ENCODE peak calls at places on chromosomes 11 and 22, in ten cellular contexts. N, U, I, E, O, S, C, V, J and F are unnamed samples.

GRCh38 chr22:43734370-43735005 is 77.6 kb downstream of the EFCAB6 start:
- DNase-seq in J (no peak), O (no peak), S (no peak), C (no peak), N (peak; percentile 31), I (no peak), E (no peak), U (no peak), V (no peak), F (no peak)

GRCh38 chr11:128901655-128902514 is 10.7 kb downstream of the KCNJ5 start:
- DNase-seq in J (no peak), E (no peak), C (no peak), I (no peak), O (no peak), S (no peak), V (no peak), N (no peak), U (no peak), F (no peak)

GRCh38 chr11:34599406-34599901 is 21.4 kb upstream of the EHF start:
- DNase-seq in S (no peak), J (no peak), U (no peak), O (peak; percentile 89), N (no peak), V (no peak), I (no peak), E (no peak), C (peak; percentile 87), F (no peak)

GRCh38 chr11:11843233-11843632 is 1.5 kb downstream of the USP47 start:
- DNase-seq in U (peak; percentile 25), O (peak; percentile 44), C (peak; percentile 95), V (no peak), I (peak; percentile 49), S (no peak), N (peak; percentile 26), J (no peak), E (no peak), F (no peak)

GRCh38 chr11:124900464-124900863 is 2.8 kb upstream of the ROBO4 start:
- DNase-seq in U (no peak), O (peak; percentile 76), S (no peak), N (no peak), I (peak; percentile 68), E (no peak), V (no peak), J (no peak), C (peak; percentile 87), F (no peak)

GRCh38 chr11:65305501-65306268 is 9.0 kb upstream of the CDC42EP2 start:
- DNase-seq in S (no peak), J (no peak), U (no peak), C (peak; percentile 87), N (no peak), I (no peak), O (peak; percentile 34), E (no peak), V (peak; percentile 46), F (no peak)

GRCh38 chr11:110148775-110149744 is 55.9 kb downstream of the ZC3H12C start:
- DNase-seq in V (no peak), U (peak; percentile 5), O (peak; percentile 11), E (no peak), I (no peak), J (no peak), N (no peak), S (no peak), C (peak; percentile 93), F (no peak)

GRCh38 chr11:16611395-16612233 is 126.8 kb upstream of the C11orf58 start:
- DNase-seq in E (no peak), V (no peak), I (no peak), O (no peak), S (no peak), J (no peak), N (peak; percentile 30), U (no peak), C (no peak), F (no peak)

GRCh38 chr11:76841923-76842452 is 18.7 kb upstream of the ACER3 start:
- DNase-seq in J (no peak), U (no peak), V (no peak), O (no peak), C (no peak), I (no peak), E (no peak), S (no peak), N (no peak), F (no peak)

GRCh38 chr11:60978546-60979380 is 7.3 kb downstream of the CD6 start:
- DNase-seq in J (peak; percentile 88), N (no peak), I (no peak), V (no peak), E (no peak), O (no peak), C (no peak), U (peak; percentile 78), S (no peak), F (no peak)

GRCh38 chr11:69292221-69292648 is 1.7 kb upstream of the MYEOV start:
- DNase-seq in J (peak; percentile 87), I (no peak), S (peak; percentile 54), V (peak; percentile 44), U (peak; percentile 30), O (peak; percentile 58), E (no peak), N (no peak), C (no peak), F (no peak)

GRCh38 chr22:21660904-21661303 is 4.9 kb upstream of the PPIL2 start:
- DNase-seq in J (no peak), I (no peak), E (no peak), O (no peak), S (no peak), V (no peak), U (no peak), N (no peak), C (no peak), F (no peak)

GRCh38 chr22:39514373-39514973 is 5.9 kb upstream of the ATF4 start:
- DNase-seq in O (peak; percentile 40), S (peak; percentile 69), U (no peak), J (peak; percentile 71), C (peak; percentile 41), I (no peak), E (no peak), N (no peak), V (peak; percentile 66), F (no peak)

GRCh38 chr11:2096001-2096918 is 42.9 kb downstream of the IGF2 start:
- DNase-seq in I (no peak), N (no peak), S (no peak), V (no peak), U (no peak), C (peak; percentile 46), J (no peak), E (no peak), O (peak; percentile 79), F (no peak)

GRCh38 chr22:30573594-30574094 is 821 bp downstream of the GAL3ST1 start:
- DNase-seq in I (no peak), C (no peak), S (no peak), J (no peak), U (no peak), E (no peak), V (peak; percentile 42), O (no peak), N (no peak), F (no peak)

GRCh38 chr22:44723801-44724200 is 21.8 kb downstream of the PRR5 start:
- DNase-seq in V (no peak), E (no peak), S (no peak), C (peak; percentile 41), O (no peak), I (no peak), J (no peak), U (no peak), N (no peak), F (no peak)

GRCh38 chr22:22609271-22609670 is 35.1 kb upstream of the GGTLC2 start:
- DNase-seq in C (peak; percentile 25), N (no peak), I (no peak), U (no peak), S (no peak), E (no peak), O (no peak), V (no peak), J (no peak), F (no peak)

GRCh38 chr11:12100429-12100828 is 10.0 kb upstream of the MICAL2 start:
- DNase-seq in V (no peak), U (no peak), N (no peak), E (no peak), S (no peak), J (no peak), I (no peak), C (no peak), O (no peak), F (no peak)

GRCh38 chr22:22897036-22897435 is 9.4 kb downstream of the IGLL5 start:
- DNase-seq in C (no peak), I (no peak), V (no peak), N (no peak), E (no peak), U (no peak), S (no peak), J (no peak), O (no peak), F (no peak)

GRCh38 chr22:20155330-20156041 is 4.6 kb upstream of the CCDC188 start:
- DNase-seq in E (no peak), C (peak; percentile 70), N (peak; percentile 88), O (peak; percentile 66), S (peak; percentile 71), J (no peak), U (peak; percentile 23), V (no peak), I (no peak), F (no peak)

GRCh38 chr11:64007160-64007628 is 21.0 kb downstream of the OTUB1 start:
- DNase-seq in N (no peak), E (no peak), I (no peak), S (peak; percentile 59), V (no peak), C (no peak), U (no peak), O (peak; percentile 36), J (no peak), F (no peak)

GRCh38 chr11:74842967-74843366 is 94.3 kb downstream of the RNF169 start:
- DNase-seq in U (no peak), O (no peak), V (no peak), C (no peak), J (no peak), E (no peak), N (no peak), I (no peak), S (no peak), F (no peak)

GRCh38 chr11:106327134-106327533 is 249.7 kb downstream of the AASDHPPT start:
- DNase-seq in E (no peak), I (no peak), J (no peak), S (no peak), C (no peak), V (no peak), N (no peak), U (no peak), O (no peak), F (no peak)

GRCh38 chr11:3903207-3903896 is 47.9 kb downstream of the STIM1 start:
- DNase-seq in I (no peak), V (no peak), S (no peak), E (no peak), U (no peak), N (no peak), O (no peak), C (no peak), J (no peak), F (no peak)

GRCh38 chr11:124868322-124869274 is 3.4 kb downstream of the ROBO3 start:
- DNase-seq in S (no peak), U (no peak), C (no peak), I (no peak), N (no peak), V (no peak), J (peak; percentile 55), E (no peak), O (no peak), F (no peak)

GRCh38 chr11:118659314-118659939 is 20.0 kb downstream of the TREH start:
- DNase-seq in E (no peak), U (peak; percentile 78), I (peak; percentile 42), S (peak; percentile 91), V (peak; percentile 93), O (peak; percentile 84), C (peak; percentile 71), J (peak; percentile 96), N (peak; percentile 87), F (peak; percentile 50)

GRCh38 chr22:25492950-25493790 is 71.3 kb upstream of the GRK3 start:
- DNase-seq in C (no peak), N (peak; percentile 86), U (no peak), O (no peak), I (no peak), J (no peak), S (no peak), E (no peak), V (peak; percentile 32), F (no peak)

GRCh38 chr11:1422981-1423380 is 33.2 kb downstream of the BRSK2 start:
- DNase-seq in O (no peak), N (no peak), U (no peak), C (no peak), I (no peak), J (no peak), V (no peak), E (no peak), S (no peak), F (no peak)